ENCODE peak calls at places on chromosomes 7 and 10, in eight cellular contexts. P is GM03348; Y is WTC11; W is activated CD4-positive, alpha-beta memory T cell treated with anti-CD3 and anti-CD28 coated beads, Interleukin-2, amount 10 ng/mL, durations not matched to agents 7 days and 5 days; O is retina; H is activated CD8-positive, alpha-beta memory T cell treated with anti-CD3 and anti-CD28 coated beads for 24 hours; T is stomach; A is Caco-2. J is an unnamed sample.

GRCh38 chr10:130844264-130844761 is 467.2 kb downstream of the TCERG1L start:
- DNase-seq in Y (no peak), O (no peak), W (no peak), A (no peak), T (no peak), H (no peak), P (no peak), J (no peak)

GRCh38 chr10:79269969-79270368 is 77.3 kb upstream of the PPIF start:
- DNase-seq in A (no peak), W (no peak), O (no peak), H (no peak), Y (no peak), T (no peak), P (no peak), J (no peak)

GRCh38 chr7:12770227-12770975 is 83.0 kb downstream of the ARL4A start:
- DNase-seq in O (no peak), T (peak; percentile 68), W (no peak), H (no peak), P (no peak), Y (no peak), A (no peak), J (no peak)

GRCh38 chr10:28788252-28788651 is 110.9 kb downstream of the BAMBI start:
- DNase-seq in O (no peak), W (no peak), H (no peak), T (no peak), A (no peak), Y (no peak), P (no peak), J (no peak)

GRCh38 chr10:132339276-132339675 is 7.3 kb downstream of the LRRC27 start:
- DNase-seq in H (no peak), T (no peak), A (no peak), O (no peak), Y (no peak), W (no peak), P (no peak), J (peak; percentile 56)

GRCh38 chr7:110601710-110602109 is 489.2 kb upstream of the LRRN3 start:
- DNase-seq in Y (no peak), P (no peak), W (no peak), T (no peak), A (no peak), O (no peak), H (no peak), J (no peak)

GRCh38 chr10:1255600-1255999 is 199.4 kb downstream of the WDR37 start:
- DNase-seq in P (no peak), T (no peak), Y (no peak), W (no peak), H (no peak), O (no peak), A (no peak), J (no peak)

GRCh38 chr7:43609097-43609496 is 26.2 kb downstream of the STK17A start:
- DNase-seq in P (no peak), Y (no peak), W (no peak), A (no peak), O (no peak), T (no peak), H (no peak), J (no peak)

GRCh38 chr10:131249238-131249956 is 62.1 kb downstream of the TCERG1L start:
- DNase-seq in Y (no peak), A (no peak), W (no peak), O (no peak), H (no peak), T (no peak), P (no peak), J (no peak)

GRCh38 chr10:14374745-14375445 is 44.2 kb upstream of the FRMD4A start:
- DNase-seq in Y (no peak), W (no peak), P (peak; percentile 53), A (no peak), O (no peak), H (no peak), T (no peak), J (no peak)

GRCh38 chr10:71068811-71069411 is 143.5 kb upstream of the UNC5B start:
- DNase-seq in H (no peak), P (peak; percentile 61), Y (no peak), T (no peak), A (no peak), O (no peak), W (no peak), J (no peak)

GRCh38 chr10:112823604-112824003 is 126.4 kb upstream of the TCF7L2 start:
- DNase-seq in Y (no peak), O (no peak), W (no peak), P (no peak), H (no peak), A (no peak), T (no peak), J (no peak)

GRCh38 chr7:1825877-1826741 is 156.0 kb downstream of the ELFN1 start:
- DNase-seq in O (peak; percentile 50), P (no peak), Y (no peak), W (no peak), H (no peak), A (no peak), T (peak; percentile 24), J (peak; percentile 59)

GRCh38 chr7:38840736-38841460 is 68.1 kb downstream of the VPS41 start:
- DNase-seq in W (no peak), O (no peak), H (no peak), T (no peak), A (no peak), Y (no peak), P (peak; percentile 81), J (no peak)

GRCh38 chr7:80707318-80707717 is 68.9 kb downstream of the CD36 start:
- DNase-seq in H (no peak), O (no peak), P (no peak), T (no peak), A (no peak), W (no peak), Y (no peak), J (no peak)

GRCh38 chr7:27098493-27099223 is 2.9 kb upstream of the HOXA1 start:
- DNase-seq in O (peak; percentile 74), T (no peak), W (no peak), P (peak; percentile 77), A (no peak), Y (no peak), H (no peak), J (peak; percentile 86)

GRCh38 chr10:115355162-115355760 is 262.1 kb downstream of the ATRNL1 start:
- DNase-seq in T (no peak), A (peak; percentile 74), Y (peak; percentile 46), O (peak; percentile 38), P (peak; percentile 63), H (no peak), W (no peak), J (no peak)

GRCh38 chr7:30430777-30431176 is 47.8 kb downstream of the NOD1 start:
- DNase-seq in Y (no peak), H (no peak), O (no peak), P (no peak), T (no peak), A (no peak), W (no peak), J (peak; percentile 50)

GRCh38 chr7:84901366-84901765 is 285.5 kb downstream of the SEMA3D start:
- DNase-seq in T (no peak), A (no peak), W (no peak), H (no peak), O (no peak), Y (no peak), P (no peak), J (no peak)

GRCh38 chr10:121928528-121928884 is 675 bp upstream of the ATE1 start:
- DNase-seq in H (no peak), O (no peak), T (peak; percentile 59), P (no peak), Y (no peak), A (no peak), W (no peak), J (no peak)

GRCh38 chr10:29163746-29164145 is 125.1 kb upstream of the LYZL1 start:
- DNase-seq in W (no peak), O (no peak), H (no peak), A (peak; percentile 31), Y (no peak), P (peak; percentile 29), T (no peak), J (no peak)

GRCh38 chr7:28536259-28536658 is 123.9 kb downstream of the CREB5 start:
- DNase-seq in P (peak; percentile 27), H (no peak), W (no peak), O (no peak), A (peak; percentile 66), Y (peak; percentile 59), T (no peak), J (peak; percentile 75)

GRCh38 chr7:103447073-103447960 is 1.3 kb upstream of the SLC26A5 start:
- DNase-seq in P (peak; percentile 77), T (peak; percentile 56), W (peak; percentile 39), H (peak; percentile 62), Y (peak; percentile 76), A (peak; percentile 78), O (peak; percentile 77), J (no peak)

GRCh38 chr10:986881-987634 is 1.2 kb upstream of the GTPBP4 start:
- DNase-seq in W (no peak), Y (no peak), H (no peak), O (no peak), A (peak; percentile 51), P (peak; percentile 81), T (no peak), J (no peak)

GRCh38 chr10:28765641-28766040 is 88.3 kb downstream of the BAMBI start:
- DNase-seq in H (no peak), P (no peak), A (no peak), T (no peak), W (no peak), Y (no peak), O (no peak), J (no peak)

GRCh38 chr10:123681285-123681684 is 15.1 kb downstream of the GPR26 start:
- DNase-seq in Y (no peak), P (no peak), A (no peak), W (no peak), O (no peak), T (no peak), H (no peak), J (no peak)

J was measured in sigmoid colon.